ENCODE peak calls at places on chromosome 15, in four cellular contexts. T is cardiac muscle cell, M is A673, L is OCI-LY7. Y is an unnamed sample.

GRCh38 chr15:41690636-41691035 is 30.4 kb downstream of the MGA start:
- DNase-seq in L (no peak), M (no peak), T (no peak), Y (no peak)

GRCh38 chr15:39770748-39771689 is 11.6 kb downstream of the FSIP1 start:
- DNase-seq in L (no peak), M (no peak), T (peak; percentile 60), Y (no peak)

GRCh38 chr15:88897142-88897455 is 1.8 kb upstream of the HAPLN3 start:
- DNase-seq in L (no peak), M (no peak), T (no peak), Y (no peak)

GRCh38 chr15:58203537-58203936 is 65.4 kb downstream of the AQP9 start:
- DNase-seq in T (peak; percentile 94), L (no peak), M (peak; percentile 65), Y (no peak)

GRCh38 chr15:99401971-99402732 is 150.9 kb downstream of the LRRC28 start:
- DNase-seq in M (no peak), T (peak; percentile 21), L (no peak), Y (no peak)

GRCh38 chr15:45885801-45886200 is 251.0 kb downstream of the SQOR start:
- DNase-seq in T (no peak), M (no peak), L (no peak), Y (no peak)

GRCh38 chr15:88476635-88477038 is 9.1 kb downstream of the MRPS11 start:
- DNase-seq in L (peak; percentile 63), T (peak; percentile 74), M (peak; percentile 49), Y (peak; percentile 33)

GRCh38 chr15:65805019-65805738 is 13.1 kb upstream of the DENND4A start:
- DNase-seq in L (no peak), T (peak; percentile 35), M (no peak), Y (no peak)

GRCh38 chr15:47504624-47505256 is 212.6 kb upstream of the SEMA6D start:
- DNase-seq in M (no peak), T (no peak), L (no peak), Y (no peak)

GRCh38 chr15:58331903-58332675 is 99.7 kb upstream of the LIPC start:
- DNase-seq in L (peak; percentile 54), T (peak; percentile 100), M (peak; percentile 98), Y (peak; percentile 82)

GRCh38 chr15:67992834-67993233 is 61.3 kb upstream of the PIAS1 start:
- DNase-seq in M (no peak), L (no peak), T (no peak), Y (no peak)

GRCh38 chr15:65655026-65655425 is 33.3 kb downstream of the SLC24A1 start:
- DNase-seq in M (no peak), L (no peak), T (peak; percentile 30), Y (no peak)

GRCh38 chr15:64774556-64775523 is 549 bp downstream of the RBPMS2 start:
- DNase-seq in L (no peak), T (peak; percentile 16), M (no peak), Y (no peak)

DNA sequence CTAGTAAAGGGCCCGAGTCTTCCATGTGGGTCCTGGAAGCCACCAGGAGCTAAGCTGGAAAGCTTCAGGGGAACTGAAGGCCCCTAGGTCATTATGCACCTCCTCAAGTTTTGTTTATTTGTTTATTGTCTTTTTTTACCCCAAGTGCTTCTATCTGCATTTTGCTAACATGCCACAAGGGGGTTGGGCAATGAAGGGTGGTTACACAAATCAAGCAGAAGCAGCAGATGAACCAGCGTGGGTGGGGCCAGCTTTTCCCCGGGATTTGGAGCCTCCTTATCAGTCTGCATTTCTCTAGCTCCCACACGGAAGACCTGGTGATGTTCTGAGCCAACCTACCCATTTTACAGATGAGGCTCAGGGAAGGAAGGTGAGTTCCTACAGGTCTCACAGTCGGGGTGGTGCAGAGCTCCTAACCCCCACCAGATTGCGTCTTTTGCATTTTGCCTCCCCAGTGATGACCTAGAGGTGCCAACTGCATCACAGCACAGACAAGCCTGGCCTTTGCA is 16.8 kb downstream of the TMC3 start:
- DNase-seq in L (no peak), M (peak; percentile 9), T (peak; percentile 13), Y (no peak)
- H3K4me1 ChIP-seq in L (no peaks in the 10 kb centered on the region), M (no peaks in the 10 kb centered on the region), T (no peaks in the 10 kb centered on the region), Y (no peaks in the 10 kb centered on the region)

GRCh38 chr15:97977734-97978133 is 17.2 kb downstream of the ARRDC4 start:
- DNase-seq in T (no peak), M (no peak), L (no peak), Y (no peak)
- H3K4me3 ChIP-seq in T (no peak overlapping the region), M (no peak overlapping the region), L (no peak overlapping the region), Y (no peak overlapping the region)

GRCh38 chr15:74127954-74128784 is 2.2 kb upstream of the ISLR2 start:
- DNase-seq in M (peak; percentile 30), T (no peak), L (no peak), Y (no peak)
- H3K4me1 ChIP-seq in M (peaks cover 22% of the 10 kb centered on the region), T (peaks cover 6% of the 10 kb centered on the region), L (peaks cover 10% of the 10 kb centered on the region), Y (peaks cover 9% of the 10 kb centered on the region)

DNA sequence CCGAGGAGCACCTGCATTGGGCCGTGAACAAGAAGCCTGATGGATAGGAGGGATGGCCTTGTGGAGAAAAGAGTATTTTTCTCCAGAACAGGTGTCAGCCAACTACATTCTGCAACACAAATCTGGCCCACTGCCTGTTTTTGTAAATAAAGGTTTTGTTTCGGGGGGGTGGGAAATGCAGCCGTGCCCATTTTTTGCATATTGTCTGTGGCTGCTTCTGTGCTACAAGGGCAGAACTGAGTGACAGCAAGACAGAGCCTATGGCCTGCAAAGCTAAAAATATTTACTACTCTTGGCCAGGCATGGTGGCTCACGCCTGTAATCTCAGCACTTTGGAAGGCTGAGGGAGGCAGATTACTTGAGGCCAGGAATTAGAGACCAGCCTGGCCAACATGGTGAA is 95.9 kb upstream of the AKAP13 start:
- DNase-seq in T (no peak), M (no peak), L (peak; percentile 65), Y (no peak)
- H3K4me3 ChIP-seq in T (no peak overlapping the region), M (no peak overlapping the region), L (peak overlapping the region; percentile 39), Y (no peak overlapping the region)